ENCODE peak calls at places on chromosomes 13 and 19, in ten cellular contexts. P is tibial nerve; R is CD4-positive, alpha-beta T cell; V is CD8-positive, alpha-beta T cell; B is nephron progenitor cell; U is AG04449; I is RWPE2; N is adrenal gland; S is mesothelial cell of epicardium; G is osteocyte. O is an unnamed sample.

GRCh38 chr19:33304760-33305647 is 2.7 kb upstream of the CEBPA start:
- DNase-seq in G (no peak), V (no peak), U (no peak), R (no peak), B (no peak), S (no peak), I (peak), P (no peak), N (no peak), O (no peak)

GRCh38 chr13:95441326-95441725 is 111.2 kb upstream of the CLDN10 start:
- DNase-seq in P (no peak), R (no peak), G (no peak), V (no peak), S (no peak), B (no peak), N (no peak), I (no peak), U (no peak), O (no peak)

GRCh38 chr13:49042476-49042875 is 66.8 kb downstream of the FNDC3A start:
- DNase-seq in R (no peak), P (no peak), I (no peak), S (no peak), B (no peak), V (no peak), U (no peak), G (no peak), N (no peak), O (no peak)

GRCh38 chr19:1250374-1251232 is 2.2 kb downstream of the MIDN start:
- DNase-seq in G (no peak), B (peak), R (peak), P (no peak), I (no peak), U (no peak), V (no peak), S (peak), N (peak), O (peak)

GRCh38 chr19:33550741-33551140 is 29.1 kb upstream of the PEPD start:
- DNase-seq in U (no peak), S (no peak), P (no peak), G (no peak), R (no peak), I (no peak), B (no peak), V (no peak), N (no peak), O (no peak)

GRCh38 chr13:20441879-20442278 is 83.8 kb downstream of the CRYL1 start:
- DNase-seq in R (no peak), G (no peak), B (no peak), S (no peak), U (no peak), P (no peak), V (no peak), I (no peak), N (no peak), O (no peak)

GRCh38 chr13:27792393-27793218 is at the start of gene GSX1:
- DNase-seq in N (peak), V (no peak), R (peak), I (no peak), P (peak), G (peak), S (peak), U (no peak), B (peak), O (peak)

GRCh38 chr19:47107201-47107952 is 6.2 kb downstream of the ZC3H4 start:
- DNase-seq in G (no peak), U (no peak), N (no peak), I (no peak), B (no peak), R (peak), P (no peak), V (no peak), S (no peak), O (no peak)

GRCh38 chr19:50414850-50415660 is 3.7 kb upstream of the SPIB start:
- DNase-seq in N (peak), G (peak), I (no peak), P (peak), B (peak), U (no peak), R (peak), S (peak), V (peak), O (peak)

GRCh38 chr13:79056706-79057105 is 349.3 kb downstream of the RBM26 start:
- DNase-seq in B (no peak), G (no peak), V (no peak), S (no peak), R (no peak), N (no peak), U (no peak), I (no peak), P (no peak), O (no peak)
- TF ChIP-seq CTCF in B (peak), G (no peak), V (no peak), S (no peak), R (no peak), N (no peak), U (no peak), I (peak), P (no peak), O (peak)

GRCh38 chr13:91698767-91699166 is 300.3 kb downstream of the GPC5 start:
- DNase-seq in S (no peak), P (no peak), R (no peak), B (no peak), I (no peak), N (no peak), U (no peak), G (no peak), V (no peak), O (no peak)

GRCh38 chr13:91701975-91702374 is 303.6 kb downstream of the GPC5 start:
- DNase-seq in U (no peak), R (no peak), P (no peak), V (no peak), S (no peak), G (no peak), N (no peak), B (no peak), I (no peak), O (no peak)

GRCh38 chr13:91702411-91702810 is 304.0 kb downstream of the GPC5 start:
- DNase-seq in I (no peak), S (no peak), N (no peak), P (no peak), R (no peak), B (no peak), U (no peak), V (no peak), G (no peak), O (no peak)

GRCh38 chr13:91699863-91700262 is 301.4 kb downstream of the GPC5 start:
- DNase-seq in B (no peak), N (no peak), I (no peak), R (no peak), P (no peak), V (no peak), S (no peak), G (no peak), U (no peak), O (no peak)

GRCh38 chr13:91698308-91698707 is 299.9 kb downstream of the GPC5 start:
- DNase-seq in N (no peak), R (no peak), I (no peak), U (no peak), S (no peak), G (no peak), B (no peak), P (no peak), V (no peak), O (no peak)
- TF ChIP-seq CTCF in N (no peak), R (no peak), I (no peak), U (no peak), S (no peak), G (no peak), B (no peak), P (no peak), V (no peak), O (no peak)

GRCh38 chr19:15237759-15238638 is 5.8 kb upstream of the EPHX3 start:
- DNase-seq in P (no peak), B (no peak), U (no peak), I (peak), V (no peak), G (no peak), N (no peak), S (no peak), R (no peak), O (no peak)

GRCh38 chr19:15240539-15240938 is 8.3 kb upstream of the EPHX3 start:
- DNase-seq in R (no peak), U (no peak), G (no peak), B (no peak), N (no peak), P (no peak), I (no peak), S (no peak), V (no peak), O (no peak)

GRCh38 chr19:15239337-15239949 is 7.2 kb upstream of the EPHX3 start:
- DNase-seq in R (no peak), B (no peak), P (no peak), I (peak), G (no peak), U (no peak), V (no peak), S (no peak), N (no peak), O (no peak)

GRCh38 chr19:15236886-15237285 is 4.6 kb upstream of the EPHX3 start:
- DNase-seq in R (no peak), S (no peak), I (no peak), U (no peak), G (no peak), B (no peak), N (no peak), P (no peak), V (no peak), O (no peak)

GRCh38 chr19:15238639-15239155 is 6.4 kb upstream of the EPHX3 start:
- DNase-seq in R (no peak), S (no peak), N (no peak), G (no peak), V (no peak), B (no peak), U (no peak), I (peak), P (no peak), O (no peak)
- TF ChIP-seq CTCF in R (no peak), S (no peak), N (no peak), G (no peak), V (no peak), B (no peak), U (no peak), I (no peak), P (no peak), O (no peak)

GRCh38 chr19:52962394-52963228 is at the start of gene ZNF816:
- DNase-seq in I (peak), B (peak), S (peak), G (peak), V (peak), P (peak), N (peak), R (peak), U (peak), O (peak)
- TF ChIP-seq CTCF in I (no peak), B (no peak), S (no peak), G (no peak), V (no peak), P (no peak), N (no peak), R (no peak), U (no peak), O (no peak)

GRCh38 chr13:31413531-31413930 is 213.8 kb downstream of the B3GLCT start:
- DNase-seq in P (no peak), S (no peak), R (no peak), G (no peak), B (no peak), V (no peak), U (no peak), N (no peak), I (no peak), O (no peak)

GRCh38 chr13:31408927-31409326 is 209.2 kb downstream of the B3GLCT start:
- DNase-seq in V (no peak), S (no peak), R (no peak), B (no peak), I (no peak), P (no peak), U (no peak), G (no peak), N (no peak), O (no peak)

GRCh38 chr13:31409678-31410356 is 210.0 kb downstream of the B3GLCT start:
- DNase-seq in S (no peak), V (no peak), B (no peak), G (no peak), P (no peak), N (no peak), U (no peak), I (no peak), R (no peak), O (no peak)
- TF ChIP-seq CTCF in S (no peak), V (no peak), B (no peak), G (peak), P (no peak), N (no peak), U (no peak), I (no peak), R (no peak), O (peak)

GRCh38 chr19:29549105-29550070 is 23.6 kb downstream of the VSTM2B start:
- DNase-seq in P (no peak), V (no peak), N (no peak), U (no peak), I (no peak), R (no peak), S (no peak), G (no peak), B (no peak), O (no peak)
- TF ChIP-seq CTCF in P (no peak), V (no peak), N (no peak), U (no peak), I (no peak), R (no peak), S (no peak), G (no peak), B (no peak), O (no peak)

GRCh38 chr13:23770428-23770827 is 118.8 kb downstream of the MIPEP start:
- DNase-seq in V (no peak), I (no peak), N (no peak), G (no peak), B (no peak), P (no peak), U (no peak), S (no peak), R (no peak), O (no peak)
- TF ChIP-seq CTCF in V (no peak), I (no peak), N (no peak), G (no peak), B (peak), P (no peak), U (no peak), S (no peak), R (no peak), O (no peak)